ENCODE peak calls at places on chromosome 10, in eight cellular contexts. Q, I, P, J, H, A, Y and T are unnamed samples.

GRCh38 chr10:111126981-111127848 is 50.4 kb downstream of the ADRA2A start:
- DNase-seq in Q (no peak), I (no peak), P (no peak), J (no peak), H (no peak), A (no peak), Y (no peak), T (no peak)

GRCh38 chr10:101848894-101849351 is 5.3 kb upstream of the KCNIP2 start:
- DNase-seq in Q (no peak), I (no peak), P (no peak), J (no peak), H (no peak), A (peak), Y (no peak), T (peak)

GRCh38 chr10:77428776-77429395 is 208.7 kb downstream of the KCNMA1 start:
- DNase-seq in Q (peak), I (peak), P (no peak), J (peak), H (peak), A (peak), Y (no peak), T (peak)

GRCh38 chr10:31745612-31746376 is 182.8 kb downstream of the ARHGAP12 start:
- DNase-seq in Q (peak), I (no peak), P (peak), J (peak), H (peak), A (peak), Y (no peak), T (peak)

GRCh38 chr10:26890956-26891355 is 30.2 kb upstream of the ABI1 start:
- DNase-seq in Q (peak), I (peak), P (peak), J (peak), H (peak), A (peak), Y (peak), T (peak)

GRCh38 chr10:80480852-80481251 is 26.7 kb downstream of the TSPAN14 start:
- DNase-seq in Q (no peak), I (no peak), P (no peak), J (no peak), H (no peak), A (no peak), Y (no peak), T (no peak)

GRCh38 chr10:97494863-97495506 is 3.2 kb downstream of the MMS19 start:
- DNase-seq in Q (no peak), I (peak), P (no peak), J (peak), H (no peak), A (peak), Y (no peak), T (no peak)

GRCh38 chr10:3652886-3653285 is 132.1 kb downstream of the KLF6 start:
- DNase-seq in Q (no peak), I (no peak), P (no peak), J (peak), H (no peak), A (peak), Y (no peak), T (no peak)

GRCh38 chr10:78974409-78975317 is 94.1 kb upstream of the ZMIZ1 start:
- DNase-seq in Q (peak), I (peak), P (peak), J (peak), H (peak), A (peak), Y (no peak), T (peak)

DNA sequence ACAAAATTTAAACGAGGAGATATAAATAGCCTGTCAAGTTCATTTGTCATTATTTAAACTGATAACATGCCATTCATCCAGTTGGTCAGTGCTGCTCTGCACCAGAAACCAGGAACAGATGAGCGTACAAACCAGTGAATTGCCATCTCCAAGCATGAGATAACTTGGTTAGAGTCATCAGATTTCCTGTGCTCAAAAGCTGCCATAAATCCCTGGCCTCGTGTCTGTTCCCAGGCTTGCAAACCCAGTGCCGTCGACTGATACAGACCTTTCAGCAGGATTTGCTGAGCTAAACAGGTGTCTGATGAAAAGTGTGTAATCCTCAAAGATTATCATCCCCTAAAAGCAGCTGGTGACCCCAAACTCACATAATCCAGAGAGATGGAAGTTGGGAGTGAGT is 96.0 kb upstream of the SAMD8 start:
- DNase-seq in Q (no peak), I (no peak), P (no peak), J (peak), H (no peak), A (no peak), Y (no peak), T (no peak)
- TF ChIP-seq EZH2 in Q (no peak), I (no peak), P (no peak), J (no peak), H (no peak), A (no peak), Y (no peak), T (no peak)

GRCh38 chr10:107166378-107166777 is 1.9 kb upstream of the SORCS1 start:
- DNase-seq in Q (peak), I (no peak), P (no peak), J (no peak), H (no peak), A (no peak), Y (no peak), T (no peak)

GRCh38 chr10:107160866-107161265 is 3.6 kb downstream of the SORCS1 start:
- DNase-seq in Q (no peak), I (no peak), P (no peak), J (no peak), H (no peak), A (no peak), Y (no peak), T (no peak)

GRCh38 chr10:107163086-107163880 is 1.2 kb downstream of the SORCS1 start:
- DNase-seq in Q (no peak), I (peak), P (no peak), J (peak), H (no peak), A (no peak), Y (no peak), T (no peak)

GRCh38 chr10:107165007-107165406 is 501 bp upstream of the SORCS1 start:
- DNase-seq in Q (no peak), I (no peak), P (no peak), J (no peak), H (no peak), A (no peak), Y (no peak), T (no peak)

DNA sequence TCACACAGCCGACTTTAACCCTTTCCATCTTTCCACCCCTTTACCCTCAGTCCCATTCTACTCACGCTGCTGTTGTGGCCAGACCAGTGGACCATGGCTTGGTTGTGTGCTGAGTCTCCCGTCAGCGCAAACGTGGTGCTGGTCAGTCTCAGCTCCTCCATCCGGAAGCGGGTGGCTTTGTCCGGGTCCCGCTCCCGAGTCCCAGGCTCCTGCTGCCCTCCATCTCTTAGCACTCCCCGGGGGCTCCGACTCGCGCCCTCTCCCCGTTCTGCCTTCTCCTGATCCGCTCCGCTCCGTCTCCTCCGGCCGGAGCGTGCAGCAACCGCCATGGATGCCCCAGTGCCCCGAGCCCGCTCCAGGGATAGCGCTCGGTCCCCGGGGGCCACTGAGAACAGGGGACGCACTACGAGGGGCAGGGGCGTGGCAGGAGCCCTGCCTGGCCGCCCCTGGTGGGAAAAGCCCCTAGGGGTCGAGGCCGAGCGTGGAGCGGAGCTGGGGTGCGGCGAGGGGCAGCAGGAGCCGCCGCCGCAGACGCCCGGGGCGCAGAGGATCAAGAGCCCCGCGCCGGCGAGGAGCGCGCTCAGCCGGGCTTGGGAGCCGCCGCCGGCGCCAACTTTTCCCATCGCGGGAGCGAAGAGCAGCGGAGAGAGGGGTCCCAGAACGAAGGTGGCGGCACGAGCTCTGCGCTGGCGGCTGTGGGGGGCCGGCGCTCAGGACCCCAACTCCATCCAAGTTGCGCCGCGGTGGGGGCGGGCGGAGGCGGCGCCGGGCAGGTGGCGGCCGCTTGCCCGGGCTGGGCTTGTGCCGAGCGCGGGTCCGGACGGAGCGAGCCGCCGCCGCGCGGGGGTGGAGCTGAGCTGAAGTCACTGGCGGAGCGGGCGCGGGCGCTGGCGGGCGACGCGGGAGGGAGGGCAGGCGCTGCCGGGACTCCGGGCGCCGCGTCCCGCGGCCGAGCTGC is at the start of gene SORCS1:
- DNase-seq in Q (no peak), I (peak), P (no peak), J (peak), H (no peak), A (no peak), Y (no peak), T (no peak)
- TF ChIP-seq EZH2 in Q (no peak), I (no peak), P (no peak), J (no peak), H (peak), A (no peak), Y (no peak), T (no peak)

DNA sequence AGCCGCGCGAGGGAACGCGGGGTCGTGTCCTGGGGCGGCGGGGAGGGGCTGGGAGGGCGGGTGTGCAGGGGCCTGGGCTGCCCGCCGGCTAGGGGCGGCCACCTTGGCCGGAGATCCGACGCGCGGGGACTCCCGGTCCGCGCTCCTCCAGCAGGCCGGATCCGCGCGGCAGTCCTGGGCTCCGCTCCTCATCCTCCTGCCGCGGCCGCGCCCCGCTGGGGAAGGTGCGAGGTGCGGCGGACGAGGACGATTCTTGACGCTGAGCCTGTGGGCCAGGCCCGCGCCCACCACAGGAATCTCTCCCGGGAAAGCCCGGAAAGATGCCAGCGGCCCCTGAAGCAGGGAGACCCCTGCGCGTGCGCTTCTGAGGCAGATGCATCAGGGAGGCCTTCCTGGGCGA is 6.6 kb upstream of the OGDHL start:
- DNase-seq in Q (no peak), I (no peak), P (no peak), J (no peak), H (no peak), A (no peak), Y (no peak), T (no peak)
- TF ChIP-seq EZH2 in Q (no peak), I (no peak), P (no peak), J (no peak), H (no peak), A (no peak), Y (no peak), T (peak)

GRCh38 chr10:126387931-126388911 is at the start of gene ADAM12:
- DNase-seq in Q (peak), I (peak), P (no peak), J (peak), H (peak), A (peak), Y (no peak), T (peak)
- TF ChIP-seq EZH2 in Q (no peak), I (no peak), P (no peak), J (no peak), H (no peak), A (no peak), Y (no peak), T (no peak)